ENCODE peak calls at places on chromosomes 2 and 18, in five cellular contexts. One of them, this sample, is unnamed.

GRCh38 chr2:30969006-30969405 is 161.8 kb upstream of the CAPN13 start:
- DNase-seq in Caco-2: no peak
- DNase-seq in mucosa of descending colon: no peak
- DNase-seq in hepatocyte: no peak
- DNase-seq in dorsolateral prefrontal cortex: no peak
- DNase-seq in this sample: no peak

GRCh38 chr2:173187911-173188788 is 112.5 kb downstream of the MAP3K20 start:
- DNase-seq in Caco-2: no peak
- DNase-seq in mucosa of descending colon: no peak
- DNase-seq in hepatocyte: no peak
- DNase-seq in dorsolateral prefrontal cortex: no peak
- DNase-seq in this sample: no peak

GRCh38 chr2:191811807-191812602 is 34.9 kb downstream of the CAVIN2 start:
- DNase-seq in Caco-2: peak
- DNase-seq in mucosa of descending colon: no peak
- DNase-seq in hepatocyte: peak
- DNase-seq in dorsolateral prefrontal cortex: peak
- DNase-seq in this sample: peak

GRCh38 chr2:24831216-24831615 is 38.0 kb downstream of the CENPO start:
- DNase-seq in Caco-2: peak
- DNase-seq in mucosa of descending colon: no peak
- DNase-seq in hepatocyte: no peak
- DNase-seq in dorsolateral prefrontal cortex: no peak
- DNase-seq in this sample: no peak

GRCh38 chr2:214881647-214882205 is 72.2 kb upstream of the BARD1 start:
- DNase-seq in Caco-2: no peak
- DNase-seq in mucosa of descending colon: no peak
- DNase-seq in hepatocyte: peak
- DNase-seq in dorsolateral prefrontal cortex: no peak
- DNase-seq in this sample: no peak

GRCh38 chr18:31565782-31566512 is 25.7 kb upstream of the TTR start:
- DNase-seq in Caco-2: no peak
- DNase-seq in mucosa of descending colon: no peak
- DNase-seq in hepatocyte: no peak
- DNase-seq in dorsolateral prefrontal cortex: no peak
- DNase-seq in this sample: no peak

GRCh38 chr2:213934560-213934959 is 476.3 kb upstream of the VWC2L start:
- DNase-seq in Caco-2: no peak
- DNase-seq in mucosa of descending colon: no peak
- DNase-seq in hepatocyte: peak
- DNase-seq in dorsolateral prefrontal cortex: no peak
- DNase-seq in this sample: no peak

GRCh38 chr2:28621172-28622100 is 125.6 kb downstream of the PLB1 start:
- DNase-seq in Caco-2: no peak
- DNase-seq in mucosa of descending colon: peak
- DNase-seq in hepatocyte: peak
- DNase-seq in dorsolateral prefrontal cortex: no peak
- DNase-seq in this sample: peak

GRCh38 chr18:68233043-68233442 is 481.9 kb downstream of the TMX3 start:
- DNase-seq in Caco-2: no peak
- DNase-seq in mucosa of descending colon: no peak
- DNase-seq in hepatocyte: no peak
- DNase-seq in dorsolateral prefrontal cortex: no peak
- DNase-seq in this sample: no peak

GRCh38 chr18:49819768-49820662 is 6.7 kb upstream of the ACAA2 start:
- DNase-seq in Caco-2: no peak
- DNase-seq in mucosa of descending colon: no peak
- DNase-seq in hepatocyte: no peak
- DNase-seq in dorsolateral prefrontal cortex: no peak
- DNase-seq in this sample: no peak

GRCh38 chr2:196075196-196075595 is 6.6 kb upstream of the DNAH7 start:
- DNase-seq in Caco-2: no peak
- DNase-seq in mucosa of descending colon: no peak
- DNase-seq in hepatocyte: no peak
- DNase-seq in dorsolateral prefrontal cortex: no peak
- DNase-seq in this sample: no peak

GRCh38 chr2:144452169-144453038 is 67.5 kb downstream of the ZEB2 start:
- DNase-seq in Caco-2: no peak
- DNase-seq in mucosa of descending colon: no peak
- DNase-seq in hepatocyte: peak
- DNase-seq in dorsolateral prefrontal cortex: no peak
- DNase-seq in this sample: no peak
- TF ChIP-seq CTCF in Caco-2: no peak
- TF ChIP-seq CTCF in mucosa of descending colon: no peak
- TF ChIP-seq CTCF in hepatocyte: no peak
- TF ChIP-seq CTCF in dorsolateral prefrontal cortex: peak
- TF ChIP-seq CTCF in this sample: peak

GRCh38 chr18:2083691-2084090 is 487.6 kb downstream of the METTL4 start:
- DNase-seq in Caco-2: no peak
- DNase-seq in mucosa of descending colon: no peak
- DNase-seq in hepatocyte: peak
- DNase-seq in dorsolateral prefrontal cortex: no peak
- DNase-seq in this sample: no peak
- TF ChIP-seq CTCF in Caco-2: peak
- TF ChIP-seq CTCF in mucosa of descending colon: no peak
- TF ChIP-seq CTCF in hepatocyte: peak
- TF ChIP-seq CTCF in dorsolateral prefrontal cortex: no peak
- TF ChIP-seq CTCF in this sample: no peak

GRCh38 chr2:15472133-15472532 is 89.0 kb downstream of the NBAS start:
- DNase-seq in Caco-2: no peak
- DNase-seq in mucosa of descending colon: no peak
- DNase-seq in hepatocyte: peak
- DNase-seq in dorsolateral prefrontal cortex: no peak
- DNase-seq in this sample: no peak

DNA sequence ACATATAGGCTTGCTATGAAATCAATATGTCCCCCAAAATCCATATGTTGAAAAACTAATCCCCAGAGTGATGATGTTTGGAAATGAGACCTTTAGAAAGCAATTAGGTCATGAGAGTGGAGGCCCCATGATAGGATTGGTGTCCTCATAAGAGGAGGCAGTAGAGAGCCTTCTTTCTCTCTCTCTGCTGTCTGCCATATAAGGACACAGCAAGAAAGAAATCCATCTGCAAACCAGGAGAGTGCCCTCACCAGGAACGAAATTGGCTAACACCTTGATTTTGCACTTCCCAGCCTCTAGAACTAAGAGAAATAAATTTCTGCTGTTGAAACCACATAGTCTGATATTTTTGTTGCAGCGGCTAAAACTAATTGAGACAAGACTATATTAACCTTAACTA is 89.5 kb downstream of the NBAS start:
- DNase-seq in Caco-2: no peak
- DNase-seq in mucosa of descending colon: no peak
- DNase-seq in hepatocyte: no peak
- DNase-seq in dorsolateral prefrontal cortex: no peak
- DNase-seq in this sample: no peak
- TF ChIP-seq CTCF in Caco-2: no peak
- TF ChIP-seq CTCF in mucosa of descending colon: no peak
- TF ChIP-seq CTCF in hepatocyte: no peak
- TF ChIP-seq CTCF in dorsolateral prefrontal cortex: no peak
- TF ChIP-seq CTCF in this sample: no peak

GRCh38 chr2:135582383-135582782 is 51.1 kb downstream of the R3HDM1 start:
- DNase-seq in Caco-2: no peak
- DNase-seq in mucosa of descending colon: no peak
- DNase-seq in hepatocyte: no peak
- DNase-seq in dorsolateral prefrontal cortex: no peak
- DNase-seq in this sample: no peak

GRCh38 chr2:135587958-135588357 is 56.7 kb downstream of the R3HDM1 start:
- DNase-seq in Caco-2: no peak
- DNase-seq in mucosa of descending colon: no peak
- DNase-seq in hepatocyte: no peak
- DNase-seq in dorsolateral prefrontal cortex: no peak
- DNase-seq in this sample: no peak

GRCh38 chr2:135586148-135586547 is 54.9 kb downstream of the R3HDM1 start:
- DNase-seq in Caco-2: no peak
- DNase-seq in mucosa of descending colon: no peak
- DNase-seq in hepatocyte: no peak
- DNase-seq in dorsolateral prefrontal cortex: no peak
- DNase-seq in this sample: no peak

GRCh38 chr2:135581282-135581681 is 50.0 kb downstream of the R3HDM1 start:
- DNase-seq in Caco-2: no peak
- DNase-seq in mucosa of descending colon: no peak
- DNase-seq in hepatocyte: no peak
- DNase-seq in dorsolateral prefrontal cortex: no peak
- DNase-seq in this sample: no peak

DNA sequence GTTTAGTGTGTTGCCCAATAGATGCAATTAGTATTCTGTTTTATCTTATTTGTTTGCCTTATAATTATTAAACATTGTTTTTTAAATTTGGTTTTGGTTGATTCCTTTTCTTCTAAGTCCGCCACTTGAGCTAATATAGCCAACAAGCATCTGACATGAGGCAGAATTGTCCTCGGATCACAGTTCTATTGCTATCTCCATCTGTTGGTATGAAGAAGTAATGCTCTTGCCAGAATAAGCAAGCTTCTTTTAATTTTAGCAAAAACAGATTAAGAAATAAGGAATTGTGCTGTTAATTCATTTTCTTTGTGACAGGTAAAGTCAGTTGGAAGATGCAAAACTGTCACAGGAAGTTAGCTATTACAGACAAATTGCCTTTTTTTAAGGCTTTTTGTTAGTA is 54.3 kb downstream of the R3HDM1 start:
- DNase-seq in Caco-2: no peak
- DNase-seq in mucosa of descending colon: no peak
- DNase-seq in hepatocyte: no peak
- DNase-seq in dorsolateral prefrontal cortex: no peak
- DNase-seq in this sample: no peak
- TF ChIP-seq CTCF in Caco-2: no peak
- TF ChIP-seq CTCF in mucosa of descending colon: no peak
- TF ChIP-seq CTCF in hepatocyte: peak
- TF ChIP-seq CTCF in dorsolateral prefrontal cortex: peak
- TF ChIP-seq CTCF in this sample: no peak

DNA sequence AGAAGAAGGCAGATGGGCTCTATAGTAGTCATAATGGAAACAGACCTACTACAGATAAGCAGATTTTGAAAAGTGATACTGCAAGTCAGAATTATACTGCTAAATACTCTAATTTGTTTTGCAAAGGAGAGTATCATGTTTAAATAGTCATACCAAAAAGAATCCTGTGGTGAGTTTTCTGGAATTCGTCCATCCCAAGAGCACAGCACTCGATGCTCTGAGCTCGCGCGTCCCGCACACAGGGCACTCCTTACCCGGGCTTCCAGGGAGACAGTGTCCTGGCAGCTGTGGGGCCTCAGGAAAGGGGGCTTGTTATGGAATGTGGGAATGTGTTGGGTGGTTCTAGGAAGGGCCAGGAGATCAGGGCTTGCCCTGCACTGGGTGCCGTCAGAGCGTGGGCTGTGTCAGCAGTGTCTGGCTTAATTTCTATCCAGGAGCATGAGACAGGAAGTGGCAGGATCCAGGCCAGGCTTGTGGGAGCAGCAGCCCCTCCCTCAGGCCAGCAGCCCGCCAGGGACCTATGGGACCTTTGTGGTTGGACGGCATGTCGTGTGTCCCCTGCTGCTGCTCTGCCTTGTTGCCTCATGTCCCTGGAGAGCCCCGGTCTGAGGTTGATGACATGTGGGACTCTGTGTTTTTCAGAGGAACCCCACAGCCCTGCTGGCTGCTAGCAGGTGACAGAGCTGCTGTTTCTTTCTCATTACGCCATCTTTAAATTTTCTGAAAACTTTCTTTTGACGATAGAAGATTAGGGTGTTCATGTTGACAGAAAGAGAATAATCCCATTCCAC is 193.2 kb upstream of the TPO start:
- DNase-seq in Caco-2: no peak
- DNase-seq in mucosa of descending colon: no peak
- DNase-seq in hepatocyte: no peak
- DNase-seq in dorsolateral prefrontal cortex: no peak
- DNase-seq in this sample: no peak
- TF ChIP-seq CTCF in Caco-2: no peak
- TF ChIP-seq CTCF in mucosa of descending colon: no peak
- TF ChIP-seq CTCF in hepatocyte: no peak
- TF ChIP-seq CTCF in dorsolateral prefrontal cortex: no peak
- TF ChIP-seq CTCF in this sample: no peak

DNA sequence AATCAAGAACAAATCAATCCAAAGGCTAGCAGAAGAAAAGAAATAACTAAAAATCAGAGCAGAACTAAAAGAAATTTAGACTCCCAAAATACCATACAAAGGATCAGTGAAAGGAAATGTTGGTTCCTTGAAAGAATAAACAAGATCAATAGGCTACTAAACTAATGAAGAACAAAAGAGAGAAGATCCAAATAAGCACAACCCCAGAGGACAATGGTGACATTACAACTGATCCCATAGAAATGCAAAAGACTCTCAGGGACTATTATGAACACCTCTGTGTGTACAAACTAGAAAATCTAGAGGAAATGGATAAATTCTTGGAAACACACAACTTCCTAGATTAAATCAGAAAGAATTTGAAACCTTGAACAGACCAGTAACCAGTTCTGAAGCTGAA is 1186.9 kb downstream of the LRP1B start:
- DNase-seq in Caco-2: no peak
- DNase-seq in mucosa of descending colon: no peak
- DNase-seq in hepatocyte: no peak
- DNase-seq in dorsolateral prefrontal cortex: no peak
- DNase-seq in this sample: no peak
- TF ChIP-seq CTCF in Caco-2: no peak
- TF ChIP-seq CTCF in mucosa of descending colon: no peak
- TF ChIP-seq CTCF in hepatocyte: no peak
- TF ChIP-seq CTCF in dorsolateral prefrontal cortex: no peak
- TF ChIP-seq CTCF in this sample: peak

GRCh38 chr18:35127201-35127600 is 86.0 kb downstream of the MAPRE2 start:
- DNase-seq in Caco-2: no peak
- DNase-seq in mucosa of descending colon: no peak
- DNase-seq in hepatocyte: no peak
- DNase-seq in dorsolateral prefrontal cortex: no peak
- DNase-seq in this sample: peak
- TF ChIP-seq CTCF in Caco-2: no peak
- TF ChIP-seq CTCF in mucosa of descending colon: no peak
- TF ChIP-seq CTCF in hepatocyte: no peak
- TF ChIP-seq CTCF in dorsolateral prefrontal cortex: no peak
- TF ChIP-seq CTCF in this sample: no peak

This sample was measured in glutamatergic neuron.